ENCODE peak calls at places on chromosome 15, in four cellular contexts. L, Z, D and H are unnamed samples.

GRCh38 chr15:56286213-56286612 is 42.5 kb upstream of the RFX7 start:
- DNase-seq in Z (no peak), L (no peak), D (no peak), H (no peak)

GRCh38 chr15:85282504-85283115 is 97.8 kb upstream of the AKAP13 start:
- DNase-seq in Z (no peak), L (no peak), D (no peak), H (peak; percentile 63)

GRCh38 chr15:91271565-91272153 is 171.6 kb downstream of the SV2B start:
- DNase-seq in Z (peak; percentile 62), L (peak; percentile 43), D (peak; percentile 44), H (peak; percentile 46)

GRCh38 chr15:39623550-39623931 is 42.7 kb downstream of the THBS1 start:
- DNase-seq in D (no peak), Z (no peak), L (peak; percentile 11), H (no peak)

GRCh38 chr15:25682349-25682748 is 180.8 kb downstream of the ATP10A start:
- DNase-seq in L (no peak), D (no peak), Z (no peak), H (peak; percentile 59)

GRCh38 chr15:55196011-55196410 is 730 bp downstream of the RSL24D1 start:
- DNase-seq in Z (no peak), D (no peak), L (no peak), H (no peak)

GRCh38 chr15:57327985-57328471 is 48.3 kb upstream of the CGNL1 start:
- DNase-seq in D (no peak), L (no peak), Z (no peak), H (no peak)

GRCh38 chr15:89528757-89529352 is 32.5 kb upstream of the RHCG start:
- DNase-seq in L (no peak), Z (no peak), D (no peak), H (no peak)

GRCh38 chr15:69976366-69976994 is 121.2 kb downstream of the TLE3 start:
- DNase-seq in L (peak; percentile 25), Z (peak; percentile 35), D (peak; percentile 31), H (no peak)

GRCh38 chr15:85407421-85408269 is 27.2 kb downstream of the AKAP13 start:
- DNase-seq in L (peak; percentile 24), Z (peak; percentile 7), D (no peak), H (peak; percentile 4)

GRCh38 chr15:82858932-82859331 is 49.5 kb downstream of the WHAMM start:
- DNase-seq in Z (no peak), D (no peak), L (no peak), H (no peak)

GRCh38 chr15:58741032-58741431 is 8.5 kb downstream of the ADAM10 start:
- DNase-seq in D (no peak), Z (no peak), L (no peak), H (no peak)

GRCh38 chr15:70812827-70813364 is 41.1 kb downstream of the LARP6 start:
- DNase-seq in L (no peak), D (no peak), Z (no peak), H (no peak)

GRCh38 chr15:54256190-54256589 is 277.9 kb downstream of the UNC13C start:
- DNase-seq in D (no peak), Z (no peak), L (no peak), H (no peak)

GRCh38 chr15:96330450-96331140 is at the start of gene NR2F2:
- DNase-seq in D (peak; percentile 94), Z (no peak), L (peak; percentile 14), H (peak; percentile 98)

GRCh38 chr15:23565395-23566069 is at the start of gene MKRN3:
- DNase-seq in Z (peak; percentile 38), L (peak; percentile 37), D (no peak), H (no peak)

GRCh38 chr15:63698731-63699130 is 101.5 kb downstream of the FBXL22 start:
- DNase-seq in Z (no peak), L (no peak), D (no peak), H (no peak)

GRCh38 chr15:19956124-19956796 is 585.3 kb downstream of the GOLGA6L6 start:
- DNase-seq in Z (no peak), D (no peak), L (no peak), H (no peak)

GRCh38 chr15:101303408-101303807 is 8.4 kb upstream of the SNRPA1 start:
- DNase-seq in D (no peak), Z (no peak), L (no peak), H (no peak)

GRCh38 chr15:85770014-85770721 is 24.6 kb downstream of the KLHL25 start:
- DNase-seq in Z (no peak), D (no peak), L (no peak), H (no peak)

GRCh38 chr15:39115379-39116057 is 465.4 kb upstream of the THBS1 start:
- DNase-seq in D (no peak), Z (no peak), L (no peak), H (no peak)

GRCh38 chr15:71386448-71387236 is 271.4 kb downstream of the THSD4 start:
- DNase-seq in Z (no peak), L (peak; percentile 11), D (no peak), H (no peak)